ENCODE peak calls at places on chromosomes 16 and 17, in nine cellular contexts. Z, I, Y, J, C, W, A, E and G are unnamed samples.

GRCh38 chr16:68357521-68357922 is 46.7 kb downstream of the PRMT7 start:
- DNase-seq in I (no peak), Z (no peak), E (no peak), W (no peak), C (no peak), Y (no peak), J (no peak), A (no peak), G (no peak)

GRCh38 chr16:46972429-46972970 is 974 bp downstream of the DNAJA2 start:
- DNase-seq in Y (no peak), J (no peak), E (no peak), I (peak; percentile 48), W (no peak), A (no peak), C (no peak), Z (no peak), G (no peak)

GRCh38 chr16:88783391-88784073 is 1.5 kb downstream of the PIEZO1 start:
- DNase-seq in E (no peak), W (no peak), Y (no peak), I (no peak), C (no peak), J (peak; percentile 76), A (no peak), Z (no peak), G (no peak)

GRCh38 chr17:77125432-77125901 is 15.3 kb upstream of the SEC14L1 start:
- DNase-seq in A (no peak), I (no peak), Z (no peak), Y (no peak), W (no peak), C (no peak), J (no peak), E (no peak), G (peak; percentile 96)

GRCh38 chr17:78299052-78299451 is 60.8 kb downstream of the SOCS3 start:
- DNase-seq in Y (no peak), E (no peak), A (no peak), I (no peak), C (no peak), J (no peak), Z (no peak), W (no peak), G (no peak)

GRCh38 chr17:34782271-34782670 is 179.0 kb downstream of the CCT6B start:
- DNase-seq in Y (no peak), J (no peak), C (no peak), W (no peak), E (no peak), I (no peak), Z (no peak), A (no peak), G (no peak)

GRCh38 chr17:34633351-34633750 is 54.0 kb downstream of the TMEM132E start:
- DNase-seq in W (no peak), Y (peak; percentile 7), C (no peak), Z (no peak), E (no peak), I (no peak), A (no peak), J (no peak), G (no peak)

GRCh38 chr17:40321502-40322416 is 12.8 kb downstream of the RARA start:
- DNase-seq in A (no peak), C (no peak), Y (no peak), W (no peak), J (no peak), E (no peak), I (no peak), Z (peak; percentile 60), G (no peak)

GRCh38 chr16:66248096-66248495 is 118.4 kb upstream of the CDH5 start:
- DNase-seq in E (no peak), W (no peak), C (no peak), I (no peak), Z (peak; percentile 48), J (no peak), Y (no peak), A (no peak), G (no peak)

GRCh38 chr16:84367750-84368320 is 503 bp upstream of the ATP2C2 start:
- DNase-seq in E (no peak), Y (no peak), C (no peak), A (no peak), Z (no peak), W (no peak), I (no peak), J (no peak), G (no peak)

GRCh38 chr16:53899471-53899870 is 195.5 kb downstream of the FTO start:
- DNase-seq in J (no peak), C (no peak), Z (no peak), A (no peak), W (no peak), Y (no peak), E (no peak), I (no peak), G (no peak)

GRCh38 chr17:4900231-4901107 is 1.1 kb downstream of the C17orf107 start:
- DNase-seq in Z (no peak), W (no peak), I (no peak), C (no peak), E (peak; percentile 54), J (no peak), A (peak; percentile 56), Y (peak; percentile 66), G (no peak)

GRCh38 chr16:56605475-56605874 is 2.9 kb upstream of the MT2A start:
- DNase-seq in W (no peak), Z (no peak), J (no peak), A (no peak), Y (no peak), I (no peak), C (no peak), E (no peak), G (no peak)

GRCh38 chr17:37358098-37358829 is 17.5 kb upstream of the C17orf78 start:
- DNase-seq in J (peak; percentile 67), W (no peak), E (peak; percentile 39), I (peak; percentile 36), Z (peak; percentile 30), C (peak; percentile 38), Y (peak; percentile 70), A (peak; percentile 45), G (peak; percentile 8)

GRCh38 chr16:67246081-67246944 is 968 bp downstream of the FHOD1 start:
- DNase-seq in J (peak; percentile 63), W (peak; percentile 36), I (peak; percentile 65), C (no peak), Y (peak; percentile 74), Z (peak; percentile 76), E (peak; percentile 50), A (peak; percentile 80), G (peak; percentile 56)

GRCh38 chr17:10120749-10121148 is 77.7 kb downstream of the GAS7 start:
- DNase-seq in Y (no peak), A (no peak), I (no peak), W (no peak), J (no peak), E (no peak), Z (no peak), C (no peak), G (no peak)

GRCh38 chr17:82900741-82901140 is 60.9 kb upstream of the ZNF750 start:
- DNase-seq in W (no peak), I (no peak), Y (no peak), J (no peak), A (no peak), Z (no peak), E (no peak), C (no peak), G (no peak)

GRCh38 chr17:42038221-42038973 is 12.0 kb downstream of the C17orf113 start:
- DNase-seq in Y (no peak), J (no peak), Z (no peak), W (no peak), A (no peak), C (no peak), I (no peak), E (no peak), G (no peak)

GRCh38 chr16:29156511-29156910 is 171.7 kb downstream of the LAT start:
- DNase-seq in Z (no peak), C (no peak), Y (no peak), J (no peak), A (no peak), I (no peak), W (no peak), E (no peak), G (no peak)

GRCh38 chr17:74386397-74386796 is 19.1 kb downstream of the GPR142 start:
- DNase-seq in C (no peak), J (no peak), Z (peak; percentile 60), I (no peak), E (no peak), Y (no peak), A (no peak), W (no peak), G (no peak)

GRCh38 chr17:80649200-80649644 is 104.6 kb downstream of the RPTOR start:
- DNase-seq in E (no peak), W (no peak), Z (peak; percentile 86), Y (peak; percentile 29), C (no peak), I (no peak), A (no peak), J (no peak), G (no peak)